ENCODE peak calls at places on chromosomes 16 and 17, in six cellular contexts. G is neural progenitor cell, N is astrocyte, A is endodermal cell, R is H1, S is IMR-90. Z is an unnamed sample. For H3K36me3, the result is how much of the 10 kb centered on the place peaks cover.

GRCh38 chr17:7083592-7083991 is 3.5 kb upstream of the CLEC10A start:
- DNase-seq in G (no peak), N (peak), A (peak), R (no peak), S (peak), Z (peak)

GRCh38 chr17:57604771-57605733 is 140.0 kb downstream of the CCDC182 start:
- DNase-seq in G (peak), N (peak), A (no peak), R (no peak), S (peak), Z (peak)

GRCh38 chr16:84055366-84055765 is 12.8 kb upstream of the SLC38A8 start:
- DNase-seq in G (no peak), N (no peak), A (no peak), R (no peak), S (no peak), Z (no peak)

GRCh38 chr17:73289549-73290254 is 22.1 kb downstream of the CDC42EP4 start:
- DNase-seq in G (no peak), N (no peak), A (no peak), R (no peak), S (no peak), Z (no peak)

GRCh38 chr17:7885357-7886226 is 3.0 kb upstream of the CHD3 start:
- DNase-seq in G (peak), N (no peak), A (peak), R (no peak), S (peak), Z (peak)

GRCh38 chr17:68378202-68379149 is 78.8 kb downstream of the WIPI1 start:
- DNase-seq in G (peak), N (peak), A (peak), R (no peak), S (peak), Z (peak)

GRCh38 chr16:28548306-28548802 is 5.4 kb upstream of the SGF29 start:
- DNase-seq in G (no peak), N (no peak), A (no peak), R (no peak), S (no peak), Z (no peak)

GRCh38 chr17:60623415-60623814 is 23.4 kb downstream of the PPM1D start:
- DNase-seq in G (no peak), N (no peak), A (no peak), R (no peak), S (no peak), Z (no peak)

GRCh38 chr17:61757168-61757567 is 106.2 kb downstream of the BRIP1 start:
- DNase-seq in G (no peak), N (no peak), A (no peak), R (no peak), S (no peak), Z (no peak)

GRCh38 chr17:19250421-19251141 is 13.4 kb downstream of the EPN2 start:
- DNase-seq in G (no peak), N (no peak), A (no peak), R (no peak), S (no peak), Z (peak)

GRCh38 chr17:80922580-80923160 is 69.0 kb upstream of the CHMP6 start:
- DNase-seq in G (no peak), N (no peak), A (no peak), R (no peak), S (no peak), Z (no peak)

GRCh38 chr17:78923660-78924453 is 1.3 kb downstream of the TIMP2 start:
- DNase-seq in G (peak), N (no peak), A (peak), R (no peak), S (no peak), Z (peak)

GRCh38 chr17:81576621-81577277 is 24.6 kb upstream of the FAAP100 start:
- DNase-seq in G (no peak), N (peak), A (no peak), R (no peak), S (peak), Z (peak)

GRCh38 chr17:74176546-74177001 is 26.9 kb upstream of the RPL38 start:
- DNase-seq in G (peak), N (peak), A (peak), R (peak), S (peak), Z (peak)

GRCh38 chr16:28497861-28498599 is 3.6 kb downstream of the APOBR start:
- DNase-seq in G (no peak), N (no peak), A (no peak), R (no peak), S (no peak), Z (no peak)

GRCh38 chr17:62916684-62917571 is 49.1 kb upstream of the TANC2 start:
- DNase-seq in G (no peak), N (peak), A (peak), R (no peak), S (peak), Z (no peak)

GRCh38 chr16:4746991-4747574 is 12.7 kb downstream of the DNAAF8 start:
- DNase-seq in G (peak), N (no peak), A (no peak), R (no peak), S (no peak), Z (peak)
- H3K9ac ChIP-seq in G (peak), N (no peak), A (no peak), R (no peak), S (no peak), Z (no peak)

GRCh38 chr17:75181110-75181509 is 1.6 kb downstream of the SUMO2 start:
- DNase-seq in G (no peak), N (no peak), A (no peak), R (no peak), S (no peak), Z (peak)
- H3K36me3 ChIP-seq in G (under half), N (under half), A (under half), R (under half), S (under half), Z (under half)

GRCh38 chr17:40442392-40443195 is 656 bp upstream of the IGFBP4 start:
- DNase-seq in G (no peak), N (no peak), A (no peak), R (no peak), S (peak), Z (peak)
- H3K9ac ChIP-seq in G (no peak), N (peak), A (peak), R (no peak), S (peak), Z (peak)

GRCh38 chr16:54980821-54981220 is 50.2 kb downstream of the IRX5 start:
- DNase-seq in G (no peak), N (no peak), A (no peak), R (no peak), S (no peak), Z (no peak)
- H3K36me3 ChIP-seq in G (under half), N (under half), A (under half), R (under half), S (under half), Z (under half)

GRCh38 chr17:28407130-28407973 is 1.3 kb upstream of the SLC46A1 start:
- DNase-seq in G (peak), N (no peak), A (peak), R (no peak), S (no peak), Z (no peak)
- H3K9ac ChIP-seq in G (no peak), N (no peak), A (no peak), R (no peak), S (no peak), Z (no peak)

DNA sequence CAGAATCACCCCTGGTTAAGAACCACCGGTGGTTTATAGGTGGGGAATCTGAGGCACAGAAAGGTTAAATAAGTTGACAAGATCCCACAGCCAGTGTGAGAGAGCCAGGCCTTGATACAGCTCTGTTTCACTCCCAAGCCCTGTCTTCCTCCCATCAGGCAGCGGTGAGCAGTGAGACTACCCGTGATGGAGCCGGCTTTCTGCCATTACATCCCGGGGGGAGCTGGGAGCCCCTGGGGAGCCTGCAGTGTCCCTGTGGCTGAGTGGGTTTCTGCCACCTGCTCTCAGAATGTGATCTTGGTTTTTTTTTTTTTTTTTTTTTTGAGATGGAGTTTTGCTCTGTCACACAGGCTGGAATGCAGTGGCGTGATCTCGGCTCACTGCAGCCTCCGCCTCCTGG is 66.4 kb downstream of the ABCC1 start:
- DNase-seq in G (no peak), N (no peak), A (no peak), R (no peak), S (no peak), Z (no peak)
- H3K36me3 ChIP-seq in G (under half), N (under half), A (under half), R (under half), S (half or more), Z (under half)

GRCh38 chr17:17109231-17109630 is 67.0 kb downstream of the MPRIP start:
- DNase-seq in G (no peak), N (no peak), A (no peak), R (no peak), S (no peak), Z (no peak)
- H3K9ac ChIP-seq in G (no peak), N (no peak), A (no peak), R (no peak), S (no peak), Z (no peak)

GRCh38 chr16:57036315-57036714 is 47.0 kb downstream of the NLRC5 start:
- DNase-seq in G (no peak), N (no peak), A (no peak), R (no peak), S (no peak), Z (no peak)
- H3K36me3 ChIP-seq in G (under half), N (under half), A (under half), R (under half), S (under half), Z (under half)

GRCh38 chr16:56988161-56988947 is 1.0 kb upstream of the NLRC5 start:
- DNase-seq in G (no peak), N (no peak), A (no peak), R (no peak), S (peak), Z (peak)
- H3K9ac ChIP-seq in G (no peak), N (peak), A (no peak), R (no peak), S (peak), Z (peak)

GRCh38 chr17:27480699-27481098 is 24.5 kb downstream of the KSR1 start:
- DNase-seq in G (no peak), N (no peak), A (no peak), R (no peak), S (no peak), Z (no peak)
- H3K36me3 ChIP-seq in G (under half), N (under half), A (under half), R (under half), S (under half), Z (under half)

Z was measured in GM23248.